ENCODE peak calls at places on chromosomes 12 and 14, in five cellular contexts. One of them, this sample, is unnamed.

GRCh38 chr14:74140374-74140850 is 55.7 kb downstream of the LIN52 start:
- DNase-seq in stomach: no peak
- DNase-seq in A549: no peak
- DNase-seq in suprapubic skin: peak; percentile 73
- DNase-seq in sigmoid colon: peak; percentile 74
- DNase-seq in this sample: peak; percentile 75

GRCh38 chr12:98744692-98745091 is 99.6 kb downstream of the APAF1 start:
- DNase-seq in stomach: no peak
- DNase-seq in A549: no peak
- DNase-seq in suprapubic skin: no peak
- DNase-seq in sigmoid colon: no peak
- DNase-seq in this sample: no peak

GRCh38 chr14:61811882-61812346 is 49.7 kb downstream of the SNAPC1 start:
- DNase-seq in stomach: no peak
- DNase-seq in A549: no peak
- DNase-seq in suprapubic skin: no peak
- DNase-seq in sigmoid colon: no peak
- DNase-seq in this sample: no peak

GRCh38 chr12:99195474-99195873 is 452.1 kb upstream of the GARIN6 start:
- DNase-seq in stomach: no peak
- DNase-seq in A549: no peak
- DNase-seq in suprapubic skin: no peak
- DNase-seq in sigmoid colon: no peak
- DNase-seq in this sample: no peak

GRCh38 chr14:103184046-103184445 is 60.8 kb downstream of the TNFAIP2 start:
- DNase-seq in stomach: no peak
- DNase-seq in A549: no peak
- DNase-seq in suprapubic skin: peak; percentile 35
- DNase-seq in sigmoid colon: peak; percentile 39
- DNase-seq in this sample: no peak

GRCh38 chr12:2283480-2283879 is 230.7 kb downstream of the CACNA1C start:
- DNase-seq in stomach: no peak
- DNase-seq in A549: no peak
- DNase-seq in suprapubic skin: no peak
- DNase-seq in sigmoid colon: no peak
- DNase-seq in this sample: no peak

GRCh38 chr14:51462182-51462581 is 189.5 kb upstream of the FRMD6 start:
- DNase-seq in stomach: no peak
- DNase-seq in A549: no peak
- DNase-seq in suprapubic skin: no peak
- DNase-seq in sigmoid colon: no peak
- DNase-seq in this sample: no peak

GRCh38 chr14:79920180-79920579 is 291.1 kb downstream of the DIO2 start:
- DNase-seq in stomach: no peak
- DNase-seq in A549: no peak
- DNase-seq in suprapubic skin: no peak
- DNase-seq in sigmoid colon: no peak
- DNase-seq in this sample: no peak

GRCh38 chr12:75979181-75979580 is 52.4 kb downstream of the PHLDA1 start:
- DNase-seq in stomach: no peak
- DNase-seq in A549: peak; percentile 64
- DNase-seq in suprapubic skin: no peak
- DNase-seq in sigmoid colon: no peak
- DNase-seq in this sample: no peak

GRCh38 chr14:35506927-35507326 is 27.0 kb upstream of the INSM2 start:
- DNase-seq in stomach: no peak
- DNase-seq in A549: no peak
- DNase-seq in suprapubic skin: no peak
- DNase-seq in sigmoid colon: no peak
- DNase-seq in this sample: no peak

GRCh38 chr14:37585101-37585479 is 10.0 kb downstream of the FOXA1 start:
- DNase-seq in stomach: peak; percentile 69
- DNase-seq in A549: no peak
- DNase-seq in suprapubic skin: no peak
- DNase-seq in sigmoid colon: no peak
- DNase-seq in this sample: no peak

GRCh38 chr14:71532349-71532748 is 399.9 kb upstream of the RGS6 start:
- DNase-seq in stomach: no peak
- DNase-seq in A549: no peak
- DNase-seq in suprapubic skin: no peak
- DNase-seq in sigmoid colon: no peak
- DNase-seq in this sample: peak; percentile 30

GRCh38 chr12:105935981-105936380 is 202.8 kb downstream of the NUAK1 start:
- DNase-seq in stomach: no peak
- DNase-seq in A549: no peak
- DNase-seq in suprapubic skin: no peak
- DNase-seq in sigmoid colon: no peak
- DNase-seq in this sample: no peak

GRCh38 chr12:60123443-60124000 is 527.7 kb downstream of the SLC16A7 start:
- DNase-seq in stomach: no peak
- DNase-seq in A549: no peak
- DNase-seq in suprapubic skin: no peak
- DNase-seq in sigmoid colon: no peak
- DNase-seq in this sample: no peak

DNA sequence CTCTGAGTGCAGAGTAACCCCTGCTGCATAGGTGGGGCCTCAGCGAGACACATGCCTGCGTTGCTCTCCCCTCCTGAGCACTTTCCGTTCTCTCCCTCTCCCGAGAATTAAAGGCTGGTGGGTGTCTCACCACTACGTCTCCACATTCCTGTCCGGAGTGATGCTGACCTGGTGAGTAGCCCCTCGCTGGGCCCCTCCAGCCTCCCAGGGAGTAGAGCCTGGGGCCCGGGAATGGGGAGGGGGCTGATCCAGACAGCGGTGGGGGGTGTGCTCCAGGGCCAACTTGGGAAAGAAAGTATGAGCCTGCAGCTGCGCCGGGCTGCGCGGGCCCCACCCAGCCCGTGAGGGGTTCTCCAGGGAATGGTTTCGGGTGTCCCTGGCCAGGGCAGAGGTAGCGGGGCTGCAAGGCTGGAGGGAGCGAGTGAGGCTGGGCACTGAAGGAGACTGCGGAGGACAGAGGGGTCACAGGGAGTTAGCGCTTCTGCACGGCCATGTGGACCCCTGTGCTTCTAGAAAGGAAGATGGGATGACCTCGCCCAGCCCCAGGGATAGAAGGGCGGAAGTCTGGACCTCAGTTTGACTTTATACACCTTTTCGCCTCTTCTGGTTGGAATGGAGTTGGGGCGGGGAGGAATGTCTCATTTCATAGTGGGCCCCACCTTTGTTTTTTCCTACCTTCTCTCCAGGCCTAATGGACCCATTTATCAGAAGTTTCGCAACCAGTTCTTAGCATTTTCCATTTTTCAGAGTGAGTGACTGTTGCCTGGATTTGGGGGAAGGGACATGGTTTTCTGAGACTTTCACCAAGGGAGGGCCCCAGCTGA is 22.5 kb downstream of the RHOF start:
- DNase-seq in stomach: no peak
- DNase-seq in A549: no peak
- DNase-seq in suprapubic skin: no peak
- DNase-seq in sigmoid colon: no peak
- DNase-seq in this sample: no peak
- H3K4me3 ChIP-seq in stomach: no peak overlapping the region
- H3K4me3 ChIP-seq in A549: no peak overlapping the region
- H3K4me3 ChIP-seq in suprapubic skin: no peak overlapping the region
- H3K4me3 ChIP-seq in sigmoid colon: no peak overlapping the region
- H3K4me3 ChIP-seq in this sample: no peak overlapping the region

GRCh38 chr12:110590059-110590458 is 6.9 kb upstream of the PPTC7 start:
- DNase-seq in stomach: no peak
- DNase-seq in A549: no peak
- DNase-seq in suprapubic skin: no peak
- DNase-seq in sigmoid colon: no peak
- DNase-seq in this sample: no peak

GRCh38 chr12:110592078-110592477 is 9.0 kb upstream of the PPTC7 start:
- DNase-seq in stomach: no peak
- DNase-seq in A549: no peak
- DNase-seq in suprapubic skin: no peak
- DNase-seq in sigmoid colon: no peak
- DNase-seq in this sample: no peak

GRCh38 chr12:110590806-110591326 is 7.7 kb upstream of the PPTC7 start:
- DNase-seq in stomach: no peak
- DNase-seq in A549: no peak
- DNase-seq in suprapubic skin: no peak
- DNase-seq in sigmoid colon: no peak
- DNase-seq in this sample: no peak

GRCh38 chr12:110591508-110592051 is 8.5 kb upstream of the PPTC7 start:
- DNase-seq in stomach: no peak
- DNase-seq in A549: no peak
- DNase-seq in suprapubic skin: no peak
- DNase-seq in sigmoid colon: no peak
- DNase-seq in this sample: no peak
- TF ChIP-seq EP300 in stomach: no peak
- TF ChIP-seq EP300 in A549: no peak
- TF ChIP-seq EP300 in suprapubic skin: no peak
- TF ChIP-seq EP300 in sigmoid colon: no peak
- TF ChIP-seq EP300 in this sample: no peak

GRCh38 chr14:100536141-100536540 is 51.1 kb downstream of the BEGAIN start:
- DNase-seq in stomach: no peak
- DNase-seq in A549: no peak
- DNase-seq in suprapubic skin: peak; percentile 35
- DNase-seq in sigmoid colon: peak; percentile 28
- DNase-seq in this sample: peak; percentile 10
- H3K4me1 ChIP-seq in stomach: peaks cover 15% of the 10 kb centered on the region
- H3K4me1 ChIP-seq in A549: no peaks in the 10 kb centered on the region
- H3K4me1 ChIP-seq in suprapubic skin: peaks cover 11% of the 10 kb centered on the region
- H3K4me1 ChIP-seq in sigmoid colon: peaks cover 14% of the 10 kb centered on the region
- H3K4me1 ChIP-seq in this sample: peaks cover 86% of the 10 kb centered on the region

GRCh38 chr12:94173660-94174265 is 25.4 kb downstream of the PLXNC1 start:
- DNase-seq in stomach: no peak
- DNase-seq in A549: no peak
- DNase-seq in suprapubic skin: no peak
- DNase-seq in sigmoid colon: no peak
- DNase-seq in this sample: no peak
- H3K4me3 ChIP-seq in stomach: no peak overlapping the region
- H3K4me3 ChIP-seq in A549: no peak overlapping the region
- H3K4me3 ChIP-seq in suprapubic skin: no peak overlapping the region
- H3K4me3 ChIP-seq in sigmoid colon: no peak overlapping the region
- H3K4me3 ChIP-seq in this sample: no peak overlapping the region

GRCh38 chr12:13379531-13379930 is 183.0 kb downstream of the EMP1 start:
- DNase-seq in stomach: no peak
- DNase-seq in A549: no peak
- DNase-seq in suprapubic skin: no peak
- DNase-seq in sigmoid colon: no peak
- DNase-seq in this sample: no peak

GRCh38 chr12:13386269-13387039 is 189.9 kb downstream of the EMP1 start:
- DNase-seq in stomach: no peak
- DNase-seq in A549: no peak
- DNase-seq in suprapubic skin: no peak
- DNase-seq in sigmoid colon: no peak
- DNase-seq in this sample: no peak

GRCh38 chr12:13387074-13387473 is 190.5 kb downstream of the EMP1 start:
- DNase-seq in stomach: no peak
- DNase-seq in A549: no peak
- DNase-seq in suprapubic skin: no peak
- DNase-seq in sigmoid colon: no peak
- DNase-seq in this sample: no peak

GRCh38 chr12:13380297-13380696 is 183.8 kb downstream of the EMP1 start:
- DNase-seq in stomach: no peak
- DNase-seq in A549: no peak
- DNase-seq in suprapubic skin: no peak
- DNase-seq in sigmoid colon: no peak
- DNase-seq in this sample: no peak

GRCh38 chr12:13383379-13383778 is 186.9 kb downstream of the EMP1 start:
- DNase-seq in stomach: peak; percentile 51
- DNase-seq in A549: no peak
- DNase-seq in suprapubic skin: no peak
- DNase-seq in sigmoid colon: no peak
- DNase-seq in this sample: no peak
- TF ChIP-seq EP300 in stomach: no peak
- TF ChIP-seq EP300 in A549: no peak
- TF ChIP-seq EP300 in suprapubic skin: no peak
- TF ChIP-seq EP300 in sigmoid colon: no peak
- TF ChIP-seq EP300 in this sample: no peak

GRCh38 chr14:105336477-105337287 is 22.1 kb downstream of the PACS2 start:
- DNase-seq in stomach: no peak
- DNase-seq in A549: no peak
- DNase-seq in suprapubic skin: no peak
- DNase-seq in sigmoid colon: no peak
- DNase-seq in this sample: no peak

GRCh38 chr14:105335735-105336476 is 21.4 kb downstream of the PACS2 start:
- DNase-seq in stomach: no peak
- DNase-seq in A549: no peak
- DNase-seq in suprapubic skin: no peak
- DNase-seq in sigmoid colon: no peak
- DNase-seq in this sample: no peak

GRCh38 chr14:105337966-105338365 is 23.4 kb downstream of the PACS2 start:
- DNase-seq in stomach: peak; percentile 55
- DNase-seq in A549: no peak
- DNase-seq in suprapubic skin: peak; percentile 62
- DNase-seq in sigmoid colon: no peak
- DNase-seq in this sample: no peak

GRCh38 chr14:105337433-105337832 is 22.9 kb downstream of the PACS2 start:
- DNase-seq in stomach: no peak
- DNase-seq in A549: no peak
- DNase-seq in suprapubic skin: no peak
- DNase-seq in sigmoid colon: no peak
- DNase-seq in this sample: no peak

GRCh38 chr14:105338392-105338791 is 23.8 kb downstream of the PACS2 start:
- DNase-seq in stomach: no peak
- DNase-seq in A549: no peak
- DNase-seq in suprapubic skin: peak; percentile 59
- DNase-seq in sigmoid colon: no peak
- DNase-seq in this sample: no peak
- H3K4me1 ChIP-seq in stomach: peaks cover 66% of the 10 kb centered on the region
- H3K4me1 ChIP-seq in A549: no peaks in the 10 kb centered on the region
- H3K4me1 ChIP-seq in suprapubic skin: peaks cover 31% of the 10 kb centered on the region
- H3K4me1 ChIP-seq in sigmoid colon: peaks cover 21% of the 10 kb centered on the region
- H3K4me1 ChIP-seq in this sample: peaks cover 87% of the 10 kb centered on the region

DNA sequence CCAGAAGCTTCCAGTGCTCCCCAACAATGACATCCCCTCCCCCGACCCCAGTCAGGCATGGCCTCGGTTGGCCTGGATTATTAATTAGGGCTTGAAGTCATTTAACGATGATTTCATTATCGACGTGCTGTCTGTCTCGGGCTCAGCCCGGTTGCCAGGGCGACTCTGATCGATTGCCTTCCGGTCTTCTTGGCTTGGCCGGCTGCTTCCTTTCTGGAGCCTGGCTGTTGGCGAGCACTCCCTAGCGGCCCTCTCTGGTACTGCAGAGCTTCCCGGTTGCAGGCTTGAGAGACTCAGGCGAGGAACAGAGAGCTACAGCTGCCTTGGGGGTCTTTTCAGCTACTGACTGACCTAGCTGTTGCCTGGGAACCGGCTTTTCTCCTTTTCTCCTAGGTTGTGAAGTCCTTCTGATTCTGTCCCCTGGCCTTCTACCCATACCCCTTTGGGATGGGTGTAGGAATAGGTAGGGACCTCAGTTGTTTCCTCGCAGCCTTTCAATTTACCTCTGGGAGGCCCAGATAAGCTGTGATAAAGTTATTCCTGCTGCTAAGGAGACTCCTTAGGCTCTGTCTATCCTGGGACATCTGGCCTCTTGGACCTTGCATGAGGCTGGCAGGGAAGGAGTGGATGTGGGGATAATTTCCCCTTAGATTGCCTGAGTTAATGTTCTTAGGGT is 5.5 kb upstream of the CISTR start:
- DNase-seq in stomach: peak; percentile 85
- DNase-seq in A549: peak; percentile 78
- DNase-seq in suprapubic skin: peak; percentile 89
- DNase-seq in sigmoid colon: peak; percentile 82
- DNase-seq in this sample: peak; percentile 63
- H3K4me3 ChIP-seq in stomach: no peak overlapping the region
- H3K4me3 ChIP-seq in A549: peak overlapping the region; percentile 30
- H3K4me3 ChIP-seq in suprapubic skin: no peak overlapping the region
- H3K4me3 ChIP-seq in sigmoid colon: no peak overlapping the region
- H3K4me3 ChIP-seq in this sample: no peak overlapping the region